ENCODE peak calls at places on chromosome X, in seven cellular contexts. U is pons, S is GM03348, C is germinal center, M is kidney, I is T-helper 9 cell, N is SK-N-DZ. H is an unnamed sample.

GRCh38 chrX:13009256-13009655 is 34.3 kb downstream of the TMSB4X start:
- DNase-seq in U (no peak), S (no peak), C (no peak), M (no peak), I (no peak), N (no peak), H (no peak)

GRCh38 chrX:48972214-48973164 is 845 bp upstream of the KCND1 start:
- DNase-seq in U (peak), S (peak), C (peak), M (no peak), I (no peak), N (peak), H (peak)

GRCh38 chrX:17689971-17690409 is 47.3 kb upstream of the SCML1 start:
- DNase-seq in U (peak), S (peak), C (peak), M (no peak), I (peak), N (peak), H (peak)

GRCh38 chrX:17655232-17656034 is 81.9 kb upstream of the SCML1 start:
- DNase-seq in U (no peak), S (peak), C (no peak), M (no peak), I (no peak), N (no peak), H (no peak)

GRCh38 chrX:47297874-47298273 is 65.1 kb downstream of the USP11 start:
- DNase-seq in U (no peak), S (no peak), C (no peak), M (no peak), I (no peak), N (no peak), H (no peak)

GRCh38 chrX:65688403-65688881 is 21.0 kb downstream of the MSN start:
- DNase-seq in U (no peak), S (no peak), C (no peak), M (no peak), I (no peak), N (no peak), H (no peak)

GRCh38 chrX:110310896-110311295 is 7.0 kb downstream of the AMMECR1 start:
- DNase-seq in U (no peak), S (no peak), C (no peak), M (no peak), I (peak), N (no peak), H (peak)

GRCh38 chrX:71846429-71846828 is 64.2 kb upstream of the NHSL2 start:
- DNase-seq in U (no peak), S (no peak), C (no peak), M (no peak), I (no peak), N (no peak), H (no peak)

GRCh38 chrX:142251202-142251601 is 46.1 kb upstream of the MAGEC2 start:
- DNase-seq in U (no peak), S (no peak), C (no peak), M (no peak), I (no peak), N (no peak), H (no peak)

GRCh38 chrX:79259073-79259689 is 108.0 kb downstream of the ITM2A start:
- DNase-seq in U (no peak), S (no peak), C (peak), M (no peak), I (peak), N (no peak), H (no peak)

GRCh38 chrX:71650333-71650969 is 16.9 kb upstream of the LOC101059915 start:
- DNase-seq in U (no peak), S (no peak), C (no peak), M (no peak), I (no peak), N (no peak), H (peak)